ENCODE peak calls at places on chromosomes 3 and 15, in seven cellular contexts. F, H, O, L, M, Z and K are unnamed samples.

GRCh38 chr15:95839367-95839782 is 491.1 kb upstream of the NR2F2 start:
- DNase-seq in F (no peak), O (no peak), M (no peak), H (peak), L (no peak), Z (no peak), K (no peak)

GRCh38 chr3:114496021-114496434 is 202.2 kb downstream of the TIGIT start:
- DNase-seq in H (no peak), F (no peak), Z (no peak), M (no peak), L (no peak), O (no peak), K (no peak)

GRCh38 chr15:37824717-37825382 is 109.6 kb upstream of the TMCO5A start:
- DNase-seq in Z (no peak), O (no peak), F (no peak), M (peak), H (no peak), L (no peak), K (no peak)

GRCh38 chr15:63072809-63073277 is 30.3 kb downstream of the TPM1 start:
- DNase-seq in H (no peak), F (no peak), L (no peak), Z (no peak), O (no peak), M (no peak), K (no peak)

GRCh38 chr3:150063237-150063636 is 92.5 kb upstream of the PFN2 start:
- DNase-seq in M (no peak), F (no peak), L (no peak), Z (no peak), H (no peak), O (no peak), K (no peak)

GRCh38 chr3:149283401-149283800 is 50.0 kb downstream of the TM4SF18 start:
- DNase-seq in O (no peak), M (no peak), F (no peak), L (no peak), Z (no peak), H (no peak), K (no peak)

GRCh38 chr3:170724599-170724998 is 138.7 kb upstream of the SLC7A14 start:
- DNase-seq in F (no peak), Z (no peak), L (no peak), M (peak), H (no peak), O (no peak), K (no peak)

GRCh38 chr3:47799733-47800132 is 3.2 kb upstream of the DHX30 start:
- DNase-seq in F (no peak), M (peak), L (no peak), Z (no peak), O (peak), H (no peak), K (no peak)

GRCh38 chr15:101852356-101852755 is 40.4 kb downstream of the OR4F15 start:
- DNase-seq in M (no peak), O (no peak), L (no peak), Z (no peak), H (no peak), F (no peak), K (no peak)

GRCh38 chr3:149258298-149258697 is 36.7 kb upstream of the CP start:
- DNase-seq in H (no peak), F (no peak), L (no peak), O (no peak), Z (no peak), M (no peak), K (no peak)